ENCODE peak calls at places on chromosomes 5 and 9, in five cellular contexts. F is fibroblast of mammary gland; B is stimulated activated CD8-positive, alpha-beta memory T cell treated with anti-CD3 and anti-CD28 coated beads, Interleukin-12 subunit alpha, Interleukin-12 subunit beta, amount 100 ng/mL, for 1 hour; W is gastrocnemius medialis; Q is ELR. K is an unnamed sample.

GRCh38 chr9:82488702-82489578 is 500.4 kb downstream of the SPATA31D1 start:
- DNase-seq in F (peak), B (no peak), W (peak), Q (peak), K (no peak)

GRCh38 chr9:14031761-14032279 is 282.1 kb downstream of the NFIB start:
- DNase-seq in F (no peak), B (no peak), W (no peak), Q (no peak), K (no peak)

GRCh38 chr5:108430931-108431608 is 49.2 kb upstream of the FBXL17 start:
- DNase-seq in F (peak), B (no peak), W (no peak), Q (peak), K (no peak)

GRCh38 chr5:180860273-180860886 is 696 bp downstream of the ZFP62 start:
- DNase-seq in F (peak), B (peak), W (no peak), Q (peak), K (peak)

GRCh38 chr5:28542968-28543367 is 1504.6 kb upstream of the CDH9 start:
- DNase-seq in F (peak), B (no peak), W (no peak), Q (peak), K (no peak)

GRCh38 chr9:93908591-93909241 is 46.4 kb downstream of the BARX1 start:
- DNase-seq in F (no peak), B (no peak), W (no peak), Q (no peak), K (peak)

GRCh38 chr5:127934791-127935256 is 148.7 kb upstream of the SLC12A2 start:
- DNase-seq in F (peak), B (no peak), W (no peak), Q (peak), K (peak)

GRCh38 chr9:77464591-77465125 is 183.5 kb downstream of the GNA14 start:
- DNase-seq in F (peak), B (no peak), W (no peak), Q (no peak), K (no peak)

GRCh38 chr9:2157277-2158105 is 142.3 kb downstream of the SMARCA2 start:
- DNase-seq in F (peak), B (no peak), W (peak), Q (peak), K (peak)

GRCh38 chr9:69324549-69325401 is at the start of gene ENTREP1:
- DNase-seq in F (peak), B (no peak), W (peak), Q (peak), K (peak)

GRCh38 chr9:96782241-96782640 is 4.4 kb upstream of the ZNF510 start:
- DNase-seq in F (no peak), B (no peak), W (no peak), Q (no peak), K (no peak)

GRCh38 chr5:67211926-67212325 is 15.3 kb upstream of the CD180 start:
- DNase-seq in F (peak), B (no peak), W (no peak), Q (peak), K (peak)

GRCh38 chr9:74773886-74774479 is 113.7 kb downstream of the TRPM6 start:
- DNase-seq in F (peak), B (peak), W (peak), Q (peak), K (peak)

GRCh38 chr5:138824924-138825863 is 49.9 kb downstream of the LRRTM2 start:
- DNase-seq in F (peak), B (no peak), W (no peak), Q (peak), K (no peak)

GRCh38 chr5:82595083-82595482 is 316.9 kb upstream of the RPS23 start:
- DNase-seq in F (no peak), B (no peak), W (no peak), Q (no peak), K (peak)

GRCh38 chr5:63217422-63217821 is 638.8 kb downstream of the LRRC70 start:
- DNase-seq in F (no peak), B (no peak), W (no peak), Q (no peak), K (no peak)

GRCh38 chr5:150077996-150078801 is 8.2 kb downstream of the CSF1R start:
- DNase-seq in F (no peak), B (no peak), W (no peak), Q (no peak), K (no peak)

GRCh38 chr5:58648846-58649245 is 66.0 kb downstream of the RAB3C start:
- DNase-seq in F (no peak), B (no peak), W (no peak), Q (peak), K (no peak)

GRCh38 chr9:74887041-74887980 is at the start of gene TRPM6:
- DNase-seq in F (peak), B (no peak), W (peak), Q (peak), K (peak)

GRCh38 chr9:89738137-89738932 is 133.5 kb downstream of the GADD45G start:
- DNase-seq in F (no peak), B (no peak), W (no peak), Q (no peak), K (peak)

GRCh38 chr5:32487424-32487823 is 42.9 kb upstream of the ZFR start:
- DNase-seq in F (no peak), B (no peak), W (no peak), Q (no peak), K (no peak)

GRCh38 chr5:176817864-176818377 is 7.6 kb downstream of the UNC5A start:
- DNase-seq in F (peak), B (no peak), W (no peak), Q (peak), K (peak)

GRCh38 chr5:109022056-109022455 is 274.4 kb downstream of the FER start:
- DNase-seq in F (no peak), B (no peak), W (no peak), Q (no peak), K (no peak)

GRCh38 chr9:14692536-14692917 is 705 bp downstream of the ZDHHC21 start:
- DNase-seq in F (no peak), B (no peak), W (no peak), Q (peak), K (no peak)

GRCh38 chr5:68368280-68368679 is 152.7 kb downstream of the PIK3R1 start:
- DNase-seq in F (peak), B (no peak), W (no peak), Q (peak), K (no peak)

GRCh38 chr5:154850255-154851062 is at the start of gene FAXDC2:
- DNase-seq in F (peak), B (no peak), W (peak), Q (peak), K (peak)

K was measured in ELF-1.